ENCODE peak calls at places on chromosome 9, in seven cellular contexts. G, J, W, P, V, O and S are unnamed samples. For H3K4me1, the result is how much of the 10 kb centered on the place peaks cover.

GRCh38 chr9:130258999-130259398 is 6.6 kb upstream of the HMCN2 start:
- DNase-seq in G (no peak), J (no peak), W (peak), P (no peak), V (no peak), O (no peak), S (no peak)

GRCh38 chr9:38062106-38062497 is 6.9 kb downstream of the SHB start:
- DNase-seq in G (no peak), J (no peak), W (no peak), P (no peak), V (no peak), O (no peak), S (no peak)

GRCh38 chr9:503331-503730 is 288.7 kb downstream of the DOCK8 start:
- DNase-seq in G (no peak), J (no peak), W (peak), P (no peak), V (no peak), O (no peak), S (no peak)

GRCh38 chr9:124347206-124347967 is 67.9 kb downstream of the PSMB7 start:
- DNase-seq in G (no peak), J (no peak), W (no peak), P (no peak), V (no peak), O (no peak), S (no peak)

GRCh38 chr9:128946945-128947422 is 419 bp downstream of the DOLK start:
- DNase-seq in G (peak), J (no peak), W (no peak), P (no peak), V (no peak), O (peak), S (no peak)

GRCh38 chr9:4829956-4830355 is 37.2 kb downstream of the RCL1 start:
- DNase-seq in G (no peak), J (no peak), W (no peak), P (no peak), V (no peak), O (no peak), S (no peak)

GRCh38 chr9:127153484-127153883 is 31.0 kb upstream of the ANGPTL2 start:
- DNase-seq in G (no peak), J (no peak), W (peak), P (no peak), V (peak), O (no peak), S (no peak)

GRCh38 chr9:137694962-137695875 is 76.4 kb downstream of the EHMT1 start:
- DNase-seq in G (peak), J (peak), W (peak), P (peak), V (peak), O (peak), S (peak)

GRCh38 chr9:81690251-81690851 is 1.0 kb upstream of the TLE1 start:
- DNase-seq in G (no peak), J (no peak), W (peak), P (peak), V (peak), O (peak), S (no peak)

GRCh38 chr9:82129708-82130107 is 141.1 kb downstream of the SPATA31D1 start:
- DNase-seq in G (peak), J (no peak), W (no peak), P (no peak), V (no peak), O (no peak), S (no peak)

GRCh38 chr9:71819115-71819739 is 50.9 kb upstream of the CEMIP2 start:
- DNase-seq in G (peak), J (peak), W (peak), P (peak), V (peak), O (peak), S (no peak)

GRCh38 chr9:18979367-18979766 is 53.6 kb downstream of the SAXO1 start:
- DNase-seq in G (peak), J (no peak), W (no peak), P (no peak), V (no peak), O (no peak), S (no peak)

GRCh38 chr9:37732086-37732744 is 21.4 kb upstream of the TRMT10B start:
- DNase-seq in G (no peak), J (peak), W (no peak), P (no peak), V (no peak), O (no peak), S (no peak)

GRCh38 chr9:110928604-110929003 is 109.7 kb downstream of the LPAR1 start:
- DNase-seq in G (no peak), J (no peak), W (no peak), P (no peak), V (no peak), O (no peak), S (no peak)

GRCh38 chr9:78858266-78858665 is 561.3 kb downstream of the PSAT1 start:
- DNase-seq in G (no peak), J (peak), W (no peak), P (no peak), V (no peak), O (no peak), S (no peak)

GRCh38 chr9:107020040-107020530 is 157.1 kb downstream of the ZNF462 start:
- DNase-seq in G (peak), J (no peak), W (peak), P (no peak), V (no peak), O (no peak), S (no peak)

GRCh38 chr9:128094166-128094949 is 26.3 kb downstream of the SLC25A25 start:
- DNase-seq in G (peak), J (peak), W (peak), P (peak), V (peak), O (peak), S (no peak)

GRCh38 chr9:125851971-125852370 is 104.8 kb downstream of the PBX3 start:
- DNase-seq in G (peak), J (no peak), W (no peak), P (no peak), V (no peak), O (no peak), S (no peak)
- H3K4me1 ChIP-seq in G (under half), J (under half), W (under half), P (under half), V (under half), O (under half), S (under half)

DNA sequence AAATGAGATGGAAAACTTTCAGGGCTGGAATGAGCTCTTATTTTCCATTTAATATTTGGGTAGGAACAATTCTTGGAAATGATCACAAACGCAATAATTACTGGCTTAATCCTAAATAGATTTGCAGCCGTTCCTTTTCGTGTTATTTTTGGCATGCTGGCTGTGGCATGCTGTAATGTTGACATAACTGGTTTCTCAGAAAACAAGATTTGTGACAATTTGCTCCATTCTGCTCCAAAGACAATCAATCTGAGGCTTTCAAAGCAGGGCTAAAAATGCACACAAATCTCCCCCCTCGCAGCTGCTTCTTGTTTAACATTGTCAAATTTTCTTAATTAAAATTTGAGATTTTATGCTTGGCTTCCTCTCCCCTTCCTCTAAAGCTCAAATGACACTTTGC is 151.2 kb downstream of the TTC39B start:
- DNase-seq in G (peak), J (peak), W (no peak), P (peak), V (no peak), O (no peak), S (no peak)
- H3K27ac ChIP-seq in G (no peak), J (peak), W (no peak), P (no peak), V (no peak), O (no peak), S (no peak)

GRCh38 chr9:117718085-117718484 is 13.9 kb downstream of the TLR4 start:
- DNase-seq in G (peak), J (no peak), W (no peak), P (no peak), V (no peak), O (no peak), S (no peak)
- H3K4me1 ChIP-seq in G (under half), J (under half), W (under half), P (under half), V (under half), O (under half), S (under half)

GRCh38 chr9:104758974-104759373 is 5.0 kb upstream of the NIPSNAP3B start:
- DNase-seq in G (no peak), J (no peak), W (no peak), P (no peak), V (no peak), O (no peak), S (no peak)
- H3K27ac ChIP-seq in G (peak), J (no peak), W (no peak), P (no peak), V (no peak), O (no peak), S (no peak)